ENCODE peak calls at places on chromosomes 11 and 22, in eight cellular contexts. P is OCI-LY7, G is heart left ventricle, O is prostate gland, L is psoas muscle, C is stomach, H is tibial nerve, B is upper lobe of right lung. D is an unnamed sample. For H3K9me3, the result is how much of the 10 kb centered on the place peaks cover.

GRCh38 chr11:11163256-11163655 is 189.8 kb downstream of the CSNK2A3 start:
- DNase-seq in P (peak), G (no peak), O (no peak), L (no peak), C (no peak), H (no peak), B (no peak), D (no peak)

GRCh38 chr11:69003866-69004311 is 9.2 kb downstream of the MRGPRF start:
- DNase-seq in P (no peak), G (no peak), O (no peak), L (no peak), C (no peak), H (no peak), B (peak), D (no peak)

GRCh38 chr22:19962246-19962908 is 20.8 kb upstream of the TXNRD2 start:
- DNase-seq in P (peak), G (peak), O (peak), L (peak), C (peak), H (no peak), B (peak), D (no peak)

GRCh38 chr11:9956483-9956882 is 292.6 kb downstream of the SWAP70 start:
- DNase-seq in P (no peak), G (no peak), O (no peak), L (no peak), C (no peak), H (no peak), B (no peak), D (no peak)

GRCh38 chr11:8267831-8268529 is 4.3 kb upstream of the LMO1 start:
- DNase-seq in P (no peak), G (no peak), O (no peak), L (no peak), C (no peak), H (no peak), B (peak), D (no peak)

GRCh38 chr11:32434387-32435151 is 770 bp downstream of the WT1 start:
- DNase-seq in P (no peak), G (peak), O (no peak), L (no peak), C (no peak), H (no peak), B (no peak), D (no peak)

GRCh38 chr22:50420581-50420980 is 54.3 kb downstream of the SBF1 start:
- DNase-seq in P (no peak), G (no peak), O (no peak), L (no peak), C (no peak), H (no peak), B (no peak), D (no peak)

GRCh38 chr11:8652140-8652539 is 30.3 kb downstream of the TRIM66 start:
- DNase-seq in P (no peak), G (no peak), O (no peak), L (no peak), C (no peak), H (no peak), B (no peak), D (no peak)

GRCh38 chr11:95736268-95737208 is 53.0 kb downstream of the FAM76B start:
- DNase-seq in P (no peak), G (no peak), O (no peak), L (no peak), C (no peak), H (no peak), B (no peak), D (no peak)

GRCh38 chr11:43830928-43831440 is 49.6 kb upstream of the ALKBH3 start:
- DNase-seq in P (no peak), G (peak), O (no peak), L (peak), C (peak), H (no peak), B (no peak), D (no peak)

GRCh38 chr11:116529210-116529609 is 243.6 kb downstream of the BUD13 start:
- DNase-seq in P (no peak), G (no peak), O (no peak), L (no peak), C (no peak), H (no peak), B (no peak), D (no peak)

GRCh38 chr11:35629914-35630313 is 11.7 kb downstream of the FJX1 start:
- DNase-seq in P (no peak), G (no peak), O (no peak), L (no peak), C (no peak), H (no peak), B (no peak), D (no peak)

GRCh38 chr22:41181349-41182241 is 23.5 kb upstream of the L3MBTL2 start:
- DNase-seq in P (no peak), G (no peak), O (no peak), L (no peak), C (no peak), H (no peak), B (no peak), D (no peak)

GRCh38 chr22:38286915-38287669 is 14.3 kb upstream of the TMEM184B start:
- DNase-seq in P (no peak), G (no peak), O (no peak), L (no peak), C (no peak), H (no peak), B (no peak), D (no peak)

GRCh38 chr11:105357764-105358163 is 218.2 kb upstream of the CARD18 start:
- DNase-seq in P (no peak), G (no peak), O (no peak), L (no peak), C (no peak), H (no peak), B (no peak), D (no peak)

GRCh38 chr11:102393272-102393730 is 46.3 kb downstream of the BIRC2 start:
- DNase-seq in P (peak), G (no peak), O (no peak), L (no peak), C (no peak), H (no peak), B (no peak), D (no peak)

GRCh38 chr22:19121631-19122142 is 525 bp downstream of the DGCR2 start:
- DNase-seq in P (peak), G (peak), O (peak), L (peak), C (peak), H (peak), B (peak), D (peak)

GRCh38 chr22:21701384-21701971 is 34.1 kb downstream of the YPEL1 start:
- DNase-seq in P (no peak), G (no peak), O (no peak), L (no peak), C (no peak), H (no peak), B (no peak), D (no peak)

GRCh38 chr22:49896201-49896600 is 22.0 kb downstream of the ALG12 start:
- DNase-seq in P (no peak), G (no peak), O (no peak), L (no peak), C (no peak), H (no peak), B (peak), D (no peak)

GRCh38 chr22:19546680-19547079 is 22.5 kb upstream of the CLDN5 start:
- DNase-seq in P (no peak), G (no peak), O (no peak), L (no peak), C (no peak), H (no peak), B (no peak), D (no peak)

GRCh38 chr11:122797651-122798050 is 40.6 kb upstream of the CRTAM start:
- DNase-seq in P (no peak), G (no peak), O (no peak), L (no peak), C (no peak), H (no peak), B (no peak), D (no peak)

GRCh38 chr11:113338730-113339129 is 24.3 kb downstream of the TTC12 start:
- DNase-seq in P (no peak), G (no peak), O (no peak), L (no peak), C (no peak), H (no peak), B (no peak), D (no peak)

GRCh38 chr11:119094816-119095065 is 6.9 kb downstream of the DPAGT1 start:
- DNase-seq in P (no peak), G (peak), O (peak), L (peak), C (peak), H (peak), B (peak), D (peak)

GRCh38 chr11:126194121-126194543 is 17.3 kb downstream of the RPUSD4 start:
- DNase-seq in P (peak), G (no peak), O (peak), L (no peak), C (peak), H (no peak), B (no peak), D (no peak)

GRCh38 chr22:50674606-50675552 is 2.3 kb downstream of the SHANK3 start:
- DNase-seq in P (no peak), G (no peak), O (peak), L (no peak), C (peak), H (no peak), B (peak), D (peak)

GRCh38 chr22:39382410-39382809 is 17.2 kb upstream of the TAB1 start:
- DNase-seq in P (no peak), G (no peak), O (no peak), L (no peak), C (no peak), H (no peak), B (no peak), D (no peak)

GRCh38 chr11:46342237-46342636 is 5.0 kb upstream of the DGKZ start:
- DNase-seq in P (peak), G (peak), O (no peak), L (no peak), C (no peak), H (no peak), B (no peak), D (no peak)

GRCh38 chr11:120682026-120682649 is 170.6 kb downstream of the GRIK4 start:
- DNase-seq in P (no peak), G (no peak), O (no peak), L (no peak), C (no peak), H (no peak), B (no peak), D (no peak)

GRCh38 chr11:20283475-20283874 is 80.0 kb upstream of the HTATIP2 start:
- DNase-seq in P (no peak), G (no peak), O (no peak), L (no peak), C (no peak), H (no peak), B (no peak), D (no peak)

GRCh38 chr11:105179542-105180278 is 40.1 kb upstream of the CARD18 start:
- DNase-seq in P (no peak), G (no peak), O (no peak), L (no peak), C (no peak), H (no peak), B (no peak), D (no peak)

GRCh38 chr11:126914941-126915340 is 85.6 kb downstream of the KIRREL3 start:
- DNase-seq in P (no peak), G (no peak), O (no peak), L (no peak), C (no peak), H (no peak), B (no peak), D (no peak)

GRCh38 chr11:63858628-63859550 is 20.0 kb downstream of the MARK2 start:
- DNase-seq in P (no peak), G (peak), O (no peak), L (peak), C (peak), H (no peak), B (no peak), D (peak)

GRCh38 chr11:14617241-14618027 is 26.2 kb upstream of the PDE3B start:
- DNase-seq in P (no peak), G (no peak), O (no peak), L (no peak), C (no peak), H (no peak), B (no peak), D (no peak)

DNA sequence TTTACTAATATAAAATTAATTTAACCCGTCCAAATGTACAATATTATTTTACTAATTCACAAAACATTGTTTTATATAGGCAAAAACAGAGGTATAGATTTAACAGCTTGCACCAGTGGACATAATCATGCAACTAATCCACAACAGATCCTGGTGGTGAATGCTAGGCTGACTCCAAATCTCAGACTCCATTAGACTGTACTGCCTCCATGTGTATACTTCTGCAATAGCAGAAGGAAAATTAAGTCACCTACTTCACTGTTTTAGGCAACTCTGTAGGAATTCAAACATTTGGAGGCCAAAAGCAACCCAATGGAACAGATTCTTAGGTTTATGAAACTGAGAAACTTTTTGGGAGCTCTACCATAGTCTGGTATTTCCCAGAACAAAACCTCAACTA is 30.0 kb upstream of the RAB39A start:
- DNase-seq in P (peak), G (no peak), O (peak), L (no peak), C (no peak), H (no peak), B (no peak), D (no peak)
- TF ChIP-seq CTCF in P (peak), G (peak), O (peak), L (peak), C (peak), H (no peak), B (peak), D (no peak)

DNA sequence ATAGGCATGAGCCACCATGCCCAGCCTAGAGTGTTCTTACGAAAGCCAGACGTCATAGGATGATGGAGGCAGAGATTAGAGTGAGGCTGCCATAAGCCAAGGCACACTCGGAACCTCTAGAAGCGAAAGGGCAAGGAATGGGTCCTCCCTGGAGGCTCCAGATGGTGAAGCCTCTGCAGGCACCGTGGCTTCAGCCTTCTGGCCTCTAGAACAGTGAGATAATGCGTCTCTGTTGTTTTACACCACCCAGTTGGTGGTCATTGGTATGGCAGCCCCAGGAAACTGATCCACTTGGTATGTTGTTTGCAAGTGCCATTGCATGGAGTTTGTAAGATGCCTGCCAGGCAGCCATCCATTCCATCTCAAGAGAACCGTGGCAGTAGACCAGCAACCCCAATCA is 791.0 kb downstream of the TBC1D22A start:
- DNase-seq in P (no peak), G (no peak), O (no peak), L (no peak), C (no peak), H (no peak), B (no peak), D (peak)
- H3K9me3 ChIP-seq in P (under half), G (under half), O (under half), L (under half), C (under half), H (under half), B (under half), D (under half)

DNA sequence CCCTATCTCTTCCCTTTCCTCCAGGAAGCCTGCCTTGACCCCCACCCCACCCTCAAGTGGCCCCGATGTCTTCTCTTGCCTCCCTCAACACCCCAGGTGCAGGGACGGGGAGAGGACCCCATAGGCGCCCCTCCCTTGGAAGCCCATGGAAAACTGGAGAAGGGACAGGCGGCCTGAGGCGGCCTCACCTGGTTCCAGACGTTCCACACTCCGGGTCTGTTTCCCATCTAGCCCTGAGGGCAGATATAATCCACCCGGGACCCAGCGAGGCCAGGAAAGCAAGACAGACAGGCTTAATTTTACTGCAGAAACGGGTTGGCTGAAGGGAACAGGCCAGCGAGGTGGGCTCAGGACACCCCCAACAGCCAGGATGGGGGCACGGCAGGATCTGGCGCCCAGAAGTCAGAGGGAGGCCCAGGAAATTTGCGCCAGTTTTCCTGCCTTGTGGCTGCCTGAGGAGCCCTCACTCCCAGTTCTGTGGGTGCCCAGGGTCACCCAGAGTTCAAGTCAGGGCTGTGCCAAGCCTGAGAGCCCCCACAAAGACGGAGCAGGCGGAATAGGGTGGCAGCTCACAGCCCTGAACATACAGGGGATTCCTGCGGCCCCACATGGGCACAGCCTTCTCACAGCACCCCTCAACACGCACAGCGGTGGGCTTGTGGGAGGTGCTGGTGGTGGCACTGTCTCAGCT is 3.0 kb upstream of the SIGIRR start:
- DNase-seq in P (no peak), G (peak), O (no peak), L (no peak), C (no peak), H (no peak), B (no peak), D (no peak)
- H3K27ac ChIP-seq in P (no peak), G (peak), O (peak), L (no peak), C (peak), H (no peak), B (peak), D (peak)

GRCh38 chr11:117921456-117921855 is 7.7 kb downstream of the TMPRSS13 start:
- DNase-seq in P (no peak), G (no peak), O (no peak), L (no peak), C (no peak), H (no peak), B (no peak), D (no peak)
- TF ChIP-seq CTCF in P (no peak), G (no peak), O (no peak), L (no peak), C (no peak), H (no peak), B (no peak), D (no peak)